ENCODE peak calls at places on chromosomes 4 and X, in seven cellular contexts. P, F, Y, R, V, E and U are unnamed samples.

GRCh38 chr4:56606385-56606784 is 74.7 kb downstream of the HOPX start:
- DNase-seq in P (no peak), F (no peak), Y (no peak), R (no peak), V (no peak), E (no peak), U (no peak)

GRCh38 chr4:181202249-181202648 is 1041.0 kb upstream of the TENM3 start:
- DNase-seq in P (no peak), F (no peak), Y (no peak), R (no peak), V (no peak), E (no peak), U (no peak)

GRCh38 chrX:12758291-12758690 is 32.9 kb upstream of the PRPS2 start:
- DNase-seq in P (no peak), F (no peak), Y (no peak), R (no peak), V (no peak), E (no peak), U (no peak)

GRCh38 chr4:833156-833555 is 7.2 kb upstream of the CPLX1 start:
- DNase-seq in P (no peak), F (peak), Y (no peak), R (no peak), V (peak), E (no peak), U (no peak)

GRCh38 chr4:17544205-17544604 is 29.2 kb downstream of the CLRN2 start:
- DNase-seq in P (no peak), F (no peak), Y (no peak), R (no peak), V (no peak), E (no peak), U (no peak)

GRCh38 chr4:153207561-153207960 is 3.3 kb downstream of the TRIM2 start:
- DNase-seq in P (no peak), F (no peak), Y (peak), R (peak), V (no peak), E (peak), U (peak)

GRCh38 chr4:102387552-102388150 is 42.4 kb upstream of the SLC39A8 start:
- DNase-seq in P (no peak), F (no peak), Y (no peak), R (no peak), V (no peak), E (no peak), U (no peak)

GRCh38 chr4:110472583-110473329 is 3.2 kb upstream of the ENPEP start:
- DNase-seq in P (no peak), F (no peak), Y (no peak), R (no peak), V (no peak), E (no peak), U (peak)

GRCh38 chr4:183563874-183564273 is 59.0 kb downstream of the ING2 start:
- DNase-seq in P (no peak), F (no peak), Y (no peak), R (no peak), V (no peak), E (peak), U (peak)

GRCh38 chr4:169658970-169659735 is 38.8 kb downstream of the CLCN3 start:
- DNase-seq in P (no peak), F (no peak), Y (no peak), R (no peak), V (no peak), E (no peak), U (no peak)

GRCh38 chrX:135327299-135327698 is 18.0 kb downstream of the ETDC start:
- DNase-seq in P (no peak), F (no peak), Y (no peak), R (no peak), V (no peak), E (peak), U (peak)

GRCh38 chr4:186765673-186766546 is 42.3 kb upstream of the FAT1 start:
- DNase-seq in P (no peak), F (no peak), Y (no peak), R (no peak), V (no peak), E (no peak), U (peak)

GRCh38 chrX:124502144-124502543 is 155.8 kb downstream of the SH2D1A start:
- DNase-seq in P (no peak), F (no peak), Y (no peak), R (no peak), V (no peak), E (no peak), U (no peak)

GRCh38 chrX:119391279-119391678 is 7.9 kb upstream of the SLC25A43 start:
- DNase-seq in P (no peak), F (no peak), Y (no peak), R (no peak), V (no peak), E (no peak), U (peak)

GRCh38 chr4:118282692-118283091 is 70.1 kb downstream of the PRSS12 start:
- DNase-seq in P (no peak), F (no peak), Y (peak), R (no peak), V (no peak), E (peak), U (no peak)

GRCh38 chrX:71181558-71181909 is 36.9 kb downstream of the NLGN3 start:
- DNase-seq in P (peak), F (peak), Y (no peak), R (no peak), V (peak), E (no peak), U (no peak)

GRCh38 chrX:39821011-39821708 is 276.6 kb downstream of the BCOR start:
- DNase-seq in P (peak), F (peak), Y (peak), R (peak), V (no peak), E (peak), U (no peak)

GRCh38 chrX:119605398-119605738 is 856 bp downstream of the NKRF start:
- DNase-seq in P (no peak), F (no peak), Y (no peak), R (peak), V (no peak), E (peak), U (no peak)

GRCh38 chr4:118683513-118683912 is 1.7 kb upstream of the METTL14 start:
- DNase-seq in P (no peak), F (no peak), Y (no peak), R (no peak), V (no peak), E (peak), U (peak)

GRCh38 chr4:34850426-34850825 is 1393.9 kb downstream of the ARAP2 start:
- DNase-seq in P (no peak), F (no peak), Y (no peak), R (no peak), V (no peak), E (no peak), U (no peak)

GRCh38 chrX:107700317-107700774 is 72.0 kb downstream of the PRPS1 start:
- DNase-seq in P (no peak), F (no peak), Y (no peak), R (no peak), V (no peak), E (no peak), U (peak)

GRCh38 chr4:88211473-88212252 is 53.2 kb upstream of the ABCG2 start:
- DNase-seq in P (peak), F (peak), Y (no peak), R (no peak), V (no peak), E (peak), U (peak)

GRCh38 chr4:6172093-6172926 is 28.0 kb downstream of the JAKMIP1 start:
- DNase-seq in P (no peak), F (no peak), Y (no peak), R (no peak), V (no peak), E (no peak), U (no peak)

GRCh38 chr4:166637816-166638215 is 596.5 kb downstream of the SPOCK3 start:
- DNase-seq in P (no peak), F (no peak), Y (no peak), R (no peak), V (no peak), E (no peak), U (no peak)

GRCh38 chr4:54228563-54229501 is at the start of gene PDGFRA:
- DNase-seq in P (no peak), F (peak), Y (peak), R (peak), V (no peak), E (no peak), U (no peak)

GRCh38 chr4:169158860-169159259 is 111.9 kb downstream of the SH3RF1 start:
- DNase-seq in P (no peak), F (no peak), Y (no peak), R (no peak), V (no peak), E (no peak), U (no peak)

GRCh38 chrX:71489540-71489939 is 43.4 kb upstream of the OGT start:
- DNase-seq in P (no peak), F (no peak), Y (no peak), R (no peak), V (no peak), E (no peak), U (no peak)

GRCh38 chr4:156347412-156348075 is 393.9 kb upstream of the CTSO start:
- DNase-seq in P (no peak), F (no peak), Y (no peak), R (no peak), V (no peak), E (peak), U (peak)